ENCODE peak calls at places on chromosome 4, in nine cellular contexts. One of them, this sample, is unnamed.

GRCh38 chr4:17809667-17810066 is 890 bp downstream of the DCAF16 start:
- DNase-seq in choroid plexus epithelial cell: no peak
- DNase-seq in WTC11: no peak
- DNase-seq in glutamatergic neuron: no peak
- DNase-seq in tibial artery: no peak
- DNase-seq in uterus: no peak
- DNase-seq in natural killer cell: no peak
- DNase-seq in fibroblast of pulmonary artery: no peak
- DNase-seq in GM13976: no peak
- DNase-seq in this sample: no peak

GRCh38 chr4:128285085-128286023 is 2.3 kb downstream of the PGRMC2 start:
- DNase-seq in choroid plexus epithelial cell: no peak
- DNase-seq in uterus: no peak
- DNase-seq in glutamatergic neuron: no peak
- DNase-seq in fibroblast of pulmonary artery: peak; percentile 29
- DNase-seq in WTC11: no peak
- DNase-seq in natural killer cell: no peak
- DNase-seq in GM13976: no peak
- DNase-seq in tibial artery: peak; percentile 67
- DNase-seq in this sample: no peak

GRCh38 chr4:138537739-138538138 is 295.6 kb upstream of the SLC7A11 start:
- DNase-seq in tibial artery: no peak
- DNase-seq in choroid plexus epithelial cell: no peak
- DNase-seq in natural killer cell: no peak
- DNase-seq in fibroblast of pulmonary artery: no peak
- DNase-seq in GM13976: no peak
- DNase-seq in glutamatergic neuron: no peak
- DNase-seq in uterus: no peak
- DNase-seq in WTC11: no peak
- DNase-seq in this sample: no peak

GRCh38 chr4:187961171-187961570 is 34.4 kb upstream of the ZFP42 start:
- DNase-seq in choroid plexus epithelial cell: no peak
- DNase-seq in glutamatergic neuron: no peak
- DNase-seq in tibial artery: no peak
- DNase-seq in WTC11: no peak
- DNase-seq in uterus: no peak
- DNase-seq in natural killer cell: no peak
- DNase-seq in fibroblast of pulmonary artery: no peak
- DNase-seq in GM13976: no peak
- DNase-seq in this sample: no peak

GRCh38 chr4:164252286-164252685 is 501.6 kb upstream of the SMIM31 start:
- DNase-seq in choroid plexus epithelial cell: peak; percentile 4
- DNase-seq in natural killer cell: no peak
- DNase-seq in glutamatergic neuron: peak; percentile 54
- DNase-seq in tibial artery: no peak
- DNase-seq in fibroblast of pulmonary artery: no peak
- DNase-seq in uterus: no peak
- DNase-seq in WTC11: peak; percentile 37
- DNase-seq in GM13976: no peak
- DNase-seq in this sample: peak; percentile 29

GRCh38 chr4:173745765-173746164 is 215.7 kb upstream of the HAND2 start:
- DNase-seq in tibial artery: no peak
- DNase-seq in GM13976: no peak
- DNase-seq in choroid plexus epithelial cell: no peak
- DNase-seq in uterus: no peak
- DNase-seq in WTC11: no peak
- DNase-seq in glutamatergic neuron: no peak
- DNase-seq in natural killer cell: no peak
- DNase-seq in fibroblast of pulmonary artery: no peak
- DNase-seq in this sample: no peak

GRCh38 chr4:11343536-11343935 is 85.2 kb downstream of the HS3ST1 start:
- DNase-seq in uterus: no peak
- DNase-seq in WTC11: no peak
- DNase-seq in choroid plexus epithelial cell: no peak
- DNase-seq in fibroblast of pulmonary artery: no peak
- DNase-seq in glutamatergic neuron: no peak
- DNase-seq in natural killer cell: no peak
- DNase-seq in tibial artery: no peak
- DNase-seq in GM13976: no peak
- DNase-seq in this sample: no peak

GRCh38 chr4:86033171-86033570 is 326.7 kb downstream of the MAPK10 start:
- DNase-seq in tibial artery: peak; percentile 78
- DNase-seq in glutamatergic neuron: no peak
- DNase-seq in WTC11: no peak
- DNase-seq in fibroblast of pulmonary artery: peak; percentile 94
- DNase-seq in natural killer cell: no peak
- DNase-seq in GM13976: no peak
- DNase-seq in uterus: peak; percentile 59
- DNase-seq in choroid plexus epithelial cell: peak; percentile 85
- DNase-seq in this sample: peak; percentile 50

GRCh38 chr4:173411106-173411703 is 12.3 kb upstream of the SCRG1 start:
- DNase-seq in fibroblast of pulmonary artery: peak; percentile 46
- DNase-seq in glutamatergic neuron: no peak
- DNase-seq in choroid plexus epithelial cell: peak; percentile 46
- DNase-seq in tibial artery: no peak
- DNase-seq in GM13976: no peak
- DNase-seq in natural killer cell: no peak
- DNase-seq in WTC11: no peak
- DNase-seq in uterus: no peak
- DNase-seq in this sample: no peak

GRCh38 chr4:81740492-81740891 is 268.8 kb upstream of the RASGEF1B start:
- DNase-seq in fibroblast of pulmonary artery: no peak
- DNase-seq in choroid plexus epithelial cell: no peak
- DNase-seq in GM13976: no peak
- DNase-seq in WTC11: no peak
- DNase-seq in natural killer cell: no peak
- DNase-seq in glutamatergic neuron: no peak
- DNase-seq in tibial artery: no peak
- DNase-seq in uterus: no peak
- DNase-seq in this sample: no peak

GRCh38 chr4:2280531-2281300 is 18.8 kb upstream of the MXD4 start:
- DNase-seq in tibial artery: no peak
- DNase-seq in glutamatergic neuron: peak; percentile 9
- DNase-seq in WTC11: no peak
- DNase-seq in GM13976: no peak
- DNase-seq in natural killer cell: no peak
- DNase-seq in fibroblast of pulmonary artery: no peak
- DNase-seq in uterus: no peak
- DNase-seq in choroid plexus epithelial cell: no peak
- DNase-seq in this sample: no peak

DNA sequence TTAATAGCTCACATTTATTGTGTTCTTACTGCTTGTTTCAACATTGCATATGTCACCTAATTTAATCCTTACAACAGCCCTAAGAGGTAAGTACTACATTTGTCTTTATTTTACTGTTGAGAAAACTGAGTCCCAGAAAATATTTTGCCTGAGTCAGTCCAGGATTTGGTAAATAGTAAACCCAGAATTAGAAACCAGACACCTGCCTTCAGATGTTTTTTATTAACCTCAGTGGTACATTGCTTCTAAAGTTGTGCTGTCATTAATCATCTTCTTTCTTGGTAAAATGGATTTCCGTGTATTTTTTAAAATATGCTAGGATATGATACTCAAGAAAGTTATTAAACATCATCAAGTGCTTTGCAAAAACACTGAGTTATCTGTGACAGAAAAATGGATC is 31.4 kb downstream of the USP53 start:
- DNase-seq in tibial artery: no peak
- DNase-seq in WTC11: no peak
- DNase-seq in natural killer cell: no peak
- DNase-seq in glutamatergic neuron: no peak
- DNase-seq in GM13976: no peak
- DNase-seq in fibroblast of pulmonary artery: no peak
- DNase-seq in uterus: no peak
- DNase-seq in choroid plexus epithelial cell: no peak
- DNase-seq in this sample: no peak
- TF ChIP-seq CTCF in tibial artery: no peak
- TF ChIP-seq CTCF in WTC11: no peak
- TF ChIP-seq CTCF in natural killer cell: no peak
- TF ChIP-seq CTCF in glutamatergic neuron: no peak
- TF ChIP-seq CTCF in GM13976: no peak
- TF ChIP-seq CTCF in fibroblast of pulmonary artery: no peak
- TF ChIP-seq CTCF in uterus: no peak
- TF ChIP-seq CTCF in choroid plexus epithelial cell: no peak
- TF ChIP-seq CTCF in this sample: no peak

GRCh38 chr4:122793811-122794210 is 32.8 kb upstream of the FGF2 start:
- DNase-seq in GM13976: no peak
- DNase-seq in glutamatergic neuron: no peak
- DNase-seq in natural killer cell: no peak
- DNase-seq in tibial artery: no peak
- DNase-seq in WTC11: no peak
- DNase-seq in uterus: no peak
- DNase-seq in fibroblast of pulmonary artery: no peak
- DNase-seq in choroid plexus epithelial cell: no peak
- DNase-seq in this sample: no peak

GRCh38 chr4:122796801-122797404 is 29.7 kb upstream of the FGF2 start:
- DNase-seq in GM13976: no peak
- DNase-seq in fibroblast of pulmonary artery: no peak
- DNase-seq in glutamatergic neuron: no peak
- DNase-seq in natural killer cell: no peak
- DNase-seq in uterus: no peak
- DNase-seq in tibial artery: no peak
- DNase-seq in choroid plexus epithelial cell: no peak
- DNase-seq in WTC11: peak; percentile 63
- DNase-seq in this sample: no peak

GRCh38 chr4:122798917-122799316 is 27.7 kb upstream of the FGF2 start:
- DNase-seq in tibial artery: no peak
- DNase-seq in glutamatergic neuron: no peak
- DNase-seq in natural killer cell: no peak
- DNase-seq in choroid plexus epithelial cell: no peak
- DNase-seq in uterus: no peak
- DNase-seq in GM13976: no peak
- DNase-seq in fibroblast of pulmonary artery: no peak
- DNase-seq in WTC11: no peak
- DNase-seq in this sample: no peak

GRCh38 chr4:122797405-122798094 is 29.1 kb upstream of the FGF2 start:
- DNase-seq in glutamatergic neuron: no peak
- DNase-seq in natural killer cell: no peak
- DNase-seq in WTC11: no peak
- DNase-seq in uterus: no peak
- DNase-seq in choroid plexus epithelial cell: no peak
- DNase-seq in fibroblast of pulmonary artery: no peak
- DNase-seq in tibial artery: no peak
- DNase-seq in GM13976: no peak
- DNase-seq in this sample: no peak

DNA sequence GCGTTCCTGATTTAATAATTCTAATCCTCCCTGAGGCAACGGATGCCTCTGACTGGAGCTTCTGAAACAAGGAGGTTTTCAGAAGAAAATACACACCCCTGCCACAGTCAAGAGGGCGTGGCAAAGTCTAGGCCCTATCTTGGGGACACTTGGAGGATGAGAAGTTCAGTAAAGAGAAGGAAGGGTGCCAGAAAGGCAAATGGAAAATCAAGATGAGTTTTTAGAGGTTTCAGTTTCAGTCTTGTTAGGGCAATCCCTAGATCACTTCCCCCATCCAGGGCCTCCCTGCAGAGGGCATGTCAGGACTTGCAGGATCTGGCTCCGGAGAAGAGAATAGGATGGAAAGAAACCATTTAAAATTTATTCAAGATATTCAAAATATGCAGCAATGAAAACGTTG is 28.5 kb upstream of the FGF2 start:
- DNase-seq in fibroblast of pulmonary artery: peak; percentile 94
- DNase-seq in uterus: peak; percentile 44
- DNase-seq in tibial artery: no peak
- DNase-seq in natural killer cell: no peak
- DNase-seq in GM13976: no peak
- DNase-seq in WTC11: peak; percentile 41
- DNase-seq in choroid plexus epithelial cell: peak; percentile 97
- DNase-seq in glutamatergic neuron: no peak
- DNase-seq in this sample: peak; percentile 92
- TF ChIP-seq CTCF in fibroblast of pulmonary artery: peak; percentile 13
- TF ChIP-seq CTCF in uterus: no peak
- TF ChIP-seq CTCF in tibial artery: no peak
- TF ChIP-seq CTCF in natural killer cell: no peak
- TF ChIP-seq CTCF in GM13976: no peak
- TF ChIP-seq CTCF in WTC11: no peak
- TF ChIP-seq CTCF in choroid plexus epithelial cell: peak; percentile 34
- TF ChIP-seq CTCF in glutamatergic neuron: no peak
- TF ChIP-seq CTCF in this sample: peak; percentile 41

GRCh38 chr4:107665001-107665400 is 55.0 kb downstream of the PAPSS1 start:
- DNase-seq in uterus: no peak
- DNase-seq in GM13976: no peak
- DNase-seq in WTC11: no peak
- DNase-seq in glutamatergic neuron: no peak
- DNase-seq in choroid plexus epithelial cell: peak; percentile 56
- DNase-seq in tibial artery: no peak
- DNase-seq in fibroblast of pulmonary artery: peak; percentile 25
- DNase-seq in natural killer cell: no peak
- DNase-seq in this sample: peak; percentile 3

GRCh38 chr4:107669068-107669467 is 51.0 kb downstream of the PAPSS1 start:
- DNase-seq in GM13976: no peak
- DNase-seq in uterus: no peak
- DNase-seq in WTC11: no peak
- DNase-seq in natural killer cell: no peak
- DNase-seq in fibroblast of pulmonary artery: no peak
- DNase-seq in glutamatergic neuron: no peak
- DNase-seq in tibial artery: no peak
- DNase-seq in choroid plexus epithelial cell: no peak
- DNase-seq in this sample: no peak

GRCh38 chr4:107666134-107666533 is 53.9 kb downstream of the PAPSS1 start:
- DNase-seq in choroid plexus epithelial cell: peak; percentile 70
- DNase-seq in natural killer cell: no peak
- DNase-seq in WTC11: no peak
- DNase-seq in GM13976: no peak
- DNase-seq in glutamatergic neuron: no peak
- DNase-seq in fibroblast of pulmonary artery: peak; percentile 71
- DNase-seq in uterus: no peak
- DNase-seq in tibial artery: no peak
- DNase-seq in this sample: no peak
- TF ChIP-seq CTCF in choroid plexus epithelial cell: peak; percentile 42
- TF ChIP-seq CTCF in natural killer cell: no peak
- TF ChIP-seq CTCF in WTC11: no peak
- TF ChIP-seq CTCF in GM13976: no peak
- TF ChIP-seq CTCF in glutamatergic neuron: no peak
- TF ChIP-seq CTCF in fibroblast of pulmonary artery: peak; percentile 49
- TF ChIP-seq CTCF in uterus: peak; percentile 21
- TF ChIP-seq CTCF in tibial artery: peak; percentile 51
- TF ChIP-seq CTCF in this sample: peak; percentile 26

GRCh38 chr4:146585761-146586333 is 52.8 kb upstream of the POU4F2 start:
- DNase-seq in choroid plexus epithelial cell: peak; percentile 78
- DNase-seq in WTC11: no peak
- DNase-seq in natural killer cell: no peak
- DNase-seq in fibroblast of pulmonary artery: peak; percentile 79
- DNase-seq in tibial artery: no peak
- DNase-seq in glutamatergic neuron: no peak
- DNase-seq in GM13976: no peak
- DNase-seq in uterus: no peak
- DNase-seq in this sample: peak; percentile 4

GRCh38 chr4:146577111-146577510 is 55.4 kb upstream of the SLC10A7 start:
- DNase-seq in tibial artery: no peak
- DNase-seq in GM13976: no peak
- DNase-seq in uterus: no peak
- DNase-seq in WTC11: no peak
- DNase-seq in fibroblast of pulmonary artery: peak; percentile 26
- DNase-seq in choroid plexus epithelial cell: peak; percentile 11
- DNase-seq in glutamatergic neuron: no peak
- DNase-seq in natural killer cell: no peak
- DNase-seq in this sample: peak; percentile 30

DNA sequence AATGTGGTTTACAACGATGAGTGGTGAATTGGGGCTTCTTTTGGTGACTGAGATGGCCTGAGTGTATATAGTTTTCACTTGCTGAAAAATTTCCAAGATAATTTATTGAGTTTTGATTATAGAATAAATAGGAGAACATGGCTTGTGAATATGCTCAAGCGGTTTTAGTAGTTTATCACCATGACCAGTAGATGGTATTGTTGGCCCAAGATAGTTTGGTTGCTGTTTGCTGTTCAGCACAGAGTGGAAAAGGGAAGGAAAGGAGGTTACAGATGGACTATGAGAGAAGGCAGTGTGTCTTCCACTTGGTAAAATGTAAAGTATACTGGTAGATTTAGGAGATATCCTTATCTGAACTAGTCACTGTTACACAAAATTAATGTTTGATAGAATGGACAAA is 55.8 kb upstream of the POU4F2 start:
- DNase-seq in fibroblast of pulmonary artery: peak; percentile 5
- DNase-seq in tibial artery: no peak
- DNase-seq in WTC11: no peak
- DNase-seq in natural killer cell: no peak
- DNase-seq in glutamatergic neuron: no peak
- DNase-seq in GM13976: no peak
- DNase-seq in uterus: no peak
- DNase-seq in choroid plexus epithelial cell: peak; percentile 19
- DNase-seq in this sample: no peak
- TF ChIP-seq CTCF in fibroblast of pulmonary artery: no peak
- TF ChIP-seq CTCF in tibial artery: no peak
- TF ChIP-seq CTCF in WTC11: no peak
- TF ChIP-seq CTCF in natural killer cell: no peak
- TF ChIP-seq CTCF in glutamatergic neuron: peak; percentile 15
- TF ChIP-seq CTCF in GM13976: no peak
- TF ChIP-seq CTCF in uterus: no peak
- TF ChIP-seq CTCF in choroid plexus epithelial cell: no peak
- TF ChIP-seq CTCF in this sample: no peak